ENCODE peak calls at places on chromosome 15, in seven cellular contexts. U is osteocyte, T is ovary, L is brain microvascular endothelial cell, D is AG04450, M is AG09319, J is sigmoid colon. O is an unnamed sample.
A peak's percentile ranks its signal among the peaks of the same experiment; 100 is the strongest.

GRCh38 chr15:35289029-35289617 is 204.0 kb upstream of the NANOGP8 start:
- DNase-seq in D (peak; percentile 55), J (no peak), U (no peak), M (peak; percentile 39), L (peak; percentile 54), T (no peak), O (no peak)

GRCh38 chr15:38490231-38490630 is 36.3 kb downstream of the FAM98B start:
- DNase-seq in T (no peak), J (no peak), L (peak; percentile 7), U (no peak), D (peak; percentile 26), M (peak; percentile 5), O (no peak)

GRCh38 chr15:90680371-90680935 is 36.7 kb upstream of the BLM start:
- DNase-seq in T (no peak), D (peak; percentile 81), J (no peak), M (peak; percentile 86), L (peak; percentile 78), U (no peak), O (no peak)

GRCh38 chr15:45842151-45842550 is 207.3 kb downstream of the SQOR start:
- DNase-seq in U (no peak), L (no peak), M (no peak), D (no peak), J (no peak), T (no peak), O (no peak)

GRCh38 chr15:89199734-89200133 is 21.6 kb downstream of the RLBP1 start:
- DNase-seq in T (no peak), U (no peak), L (no peak), J (no peak), M (no peak), D (no peak), O (no peak)

GRCh38 chr15:70512772-70513362 is 250.5 kb downstream of the UACA start:
- DNase-seq in U (no peak), J (no peak), L (peak; percentile 60), T (no peak), D (no peak), M (no peak), O (peak; percentile 25)

GRCh38 chr15:81023483-81024264 is 23.0 kb downstream of the TLNRD1 start:
- DNase-seq in J (peak; percentile 89), D (no peak), T (no peak), L (peak; percentile 45), M (peak; percentile 39), U (no peak), O (no peak)

GRCh38 chr15:92164327-92165000 is 229.2 kb upstream of the ST8SIA2 start:
- DNase-seq in T (no peak), L (peak; percentile 16), U (no peak), J (no peak), M (no peak), D (no peak), O (no peak)

GRCh38 chr15:29055876-29056275 is 170.1 kb downstream of the APBA2 start:
- DNase-seq in L (no peak), U (no peak), J (peak; percentile 6), M (no peak), D (no peak), T (no peak), O (no peak)

GRCh38 chr15:59396211-59396610 is 23.5 kb upstream of the MYO1E start:
- DNase-seq in D (no peak), L (no peak), M (no peak), J (no peak), T (no peak), U (no peak), O (no peak)

GRCh38 chr15:81894069-81894468 is 151.7 kb downstream of the MEX3B start:
- DNase-seq in T (no peak), M (no peak), J (no peak), L (no peak), U (no peak), D (no peak), O (no peak)

DNA sequence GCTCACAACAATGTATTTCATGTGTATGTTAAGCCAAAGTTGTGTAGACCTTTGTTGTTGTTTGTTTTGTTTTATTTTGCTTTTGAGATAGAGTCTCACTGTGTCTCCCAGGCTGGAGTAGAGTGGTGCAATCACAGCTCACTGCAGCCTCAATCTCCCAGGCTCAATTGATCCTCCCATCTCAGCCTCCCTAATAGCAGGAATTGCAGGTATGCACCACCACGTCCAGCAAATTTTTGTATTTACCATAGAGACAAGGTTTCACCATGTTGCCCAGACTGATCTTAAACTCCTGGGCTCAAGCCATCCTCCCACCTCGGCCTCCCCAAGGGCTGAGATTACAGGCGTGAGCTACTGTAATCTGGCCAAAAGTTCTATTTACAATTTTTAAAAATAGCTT is 2.7 kb downstream of the HERC1 start:
- DNase-seq in U (no peak), L (no peak), J (no peak), D (no peak), M (no peak), T (no peak), O (no peak)
- TF ChIP-seq CTCF in U (no peak), L (no peak), J (no peak), D (no peak), M (no peak), T (no peak), O (no peak)

DNA sequence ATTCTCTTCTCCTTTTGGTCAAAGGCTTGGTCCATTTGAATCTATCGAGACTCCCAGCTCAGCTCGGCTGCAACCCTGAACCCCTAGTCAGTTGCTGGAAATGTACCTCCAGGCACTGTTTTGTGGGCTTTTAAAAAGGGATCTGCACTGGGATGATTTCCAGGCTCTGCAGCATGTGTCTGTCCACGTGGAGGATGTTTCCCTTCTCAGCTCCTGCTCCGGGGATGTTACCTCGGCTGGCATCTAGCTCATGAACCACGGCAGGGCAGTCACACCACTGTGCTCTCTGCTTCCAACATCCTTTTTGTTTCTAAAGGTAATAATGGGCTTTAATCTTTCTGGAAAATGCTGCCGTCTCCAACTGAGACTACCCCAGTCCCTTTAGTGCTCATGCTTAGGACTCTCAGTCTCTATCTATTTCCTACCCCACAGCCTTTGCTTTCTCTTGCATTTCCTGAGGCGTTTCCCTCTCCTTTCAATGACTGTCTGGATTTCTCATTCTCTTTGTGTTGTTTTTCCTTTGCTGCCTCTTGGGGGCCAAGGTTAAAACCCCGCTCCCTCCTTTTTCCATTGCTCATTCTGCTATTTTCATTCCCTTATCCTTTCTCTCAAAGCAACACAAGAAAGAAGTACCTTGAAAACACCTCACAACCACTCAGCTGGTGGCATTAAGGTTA is 42.9 kb upstream of the AKAP13 start:
- DNase-seq in J (no peak), M (no peak), T (peak; percentile 31), U (no peak), L (no peak), D (no peak), O (no peak)
- TF ChIP-seq CTCF in J (no peak), M (no peak), T (no peak), U (no peak), L (no peak), D (no peak), O (no peak)

GRCh38 chr15:68343579-68344225 is 66.2 kb downstream of the FEM1B start:
- DNase-seq in J (no peak), M (no peak), U (no peak), D (no peak), T (no peak), L (no peak), O (no peak)
- TF ChIP-seq CTCF in J (no peak), M (no peak), U (no peak), D (no peak), T (no peak), L (no peak), O (no peak)

GRCh38 chr15:32825219-32825618 is 107.4 kb downstream of the GREM1 start:
- DNase-seq in D (no peak), U (no peak), L (peak; percentile 59), J (no peak), M (no peak), T (no peak), O (no peak)

GRCh38 chr15:32826685-32827084 is 108.9 kb downstream of the GREM1 start:
- DNase-seq in M (no peak), J (no peak), L (no peak), U (no peak), D (no peak), T (no peak), O (no peak)

GRCh38 chr15:32829441-32829840 is 111.6 kb downstream of the GREM1 start:
- DNase-seq in M (no peak), J (no peak), L (no peak), T (no peak), D (no peak), U (no peak), O (no peak)

GRCh38 chr15:32831458-32831857 is 113.7 kb downstream of the GREM1 start:
- DNase-seq in J (no peak), L (no peak), U (no peak), T (no peak), M (no peak), D (no peak), O (no peak)

DNA sequence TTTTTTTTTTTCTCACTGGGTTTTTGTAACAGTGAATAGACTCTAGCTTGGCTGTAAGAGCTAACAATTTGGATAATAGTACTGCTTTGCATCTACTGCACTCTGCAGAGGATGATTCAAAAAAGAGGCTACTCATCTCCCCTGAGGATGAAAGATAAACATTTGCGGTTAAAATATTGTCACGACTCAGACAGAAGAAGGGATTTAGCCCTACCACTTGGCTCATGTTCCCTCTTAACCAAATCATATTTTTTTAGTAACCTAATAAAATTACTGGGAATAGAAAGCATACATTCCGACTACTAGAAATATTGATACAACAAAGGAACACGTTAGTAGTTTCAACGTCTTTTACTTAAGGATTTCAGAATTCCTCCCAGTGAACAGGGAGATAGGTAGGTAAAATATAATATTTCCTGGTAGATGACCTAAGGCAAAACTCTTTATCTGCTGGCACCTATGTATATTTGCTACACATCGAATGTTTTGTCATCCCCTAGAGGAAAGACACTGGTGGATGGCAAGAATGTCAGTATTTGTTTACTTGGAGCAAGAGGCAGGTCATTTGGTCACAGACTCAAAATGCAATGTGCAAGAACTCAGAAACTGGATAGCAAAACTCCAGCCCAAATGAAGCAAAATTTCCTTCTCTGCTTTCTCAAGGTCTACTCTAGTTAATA is 110.8 kb downstream of the GREM1 start:
- DNase-seq in T (no peak), J (no peak), L (peak; percentile 89), U (no peak), D (peak; percentile 80), M (peak; percentile 73), O (no peak)
- TF ChIP-seq CTCF in T (no peak), J (no peak), L (no peak), U (no peak), D (no peak), M (no peak), O (no peak)

GRCh38 chr15:93178371-93178770 is 89.4 kb upstream of the RGMA start:
- DNase-seq in J (no peak), T (no peak), D (no peak), M (no peak), U (no peak), L (no peak), O (no peak)
- TF ChIP-seq CTCF in J (no peak), T (no peak), D (no peak), M (no peak), U (no peak), L (no peak), O (peak; percentile 21)

GRCh38 chr15:64869501-64869900 is 27.8 kb downstream of the PLEKHO2 start:
- DNase-seq in U (no peak), L (no peak), T (no peak), M (no peak), J (no peak), D (no peak), O (no peak)
- TF ChIP-seq CTCF in U (no peak), L (no peak), T (no peak), M (no peak), J (no peak), D (no peak), O (no peak)

O was measured in neural crest cell.